ENCODE peak calls at places on chromosomes 13 and 19, in four cellular contexts. One of them, this sample, is unnamed.

GRCh38 chr13:46654956-46655726 is 102.2 kb downstream of the LRCH1 start:
- DNase-seq in nucleus accumbens: no peak
- DNase-seq in NCI-H1105: no peak
- DNase-seq in iris pigment epithelial cell: peak
- DNase-seq in this sample: no peak

GRCh38 chr13:24052547-24052981 is 108.0 kb upstream of the SPATA13 start:
- DNase-seq in nucleus accumbens: peak
- DNase-seq in NCI-H1105: no peak
- DNase-seq in iris pigment epithelial cell: peak
- DNase-seq in this sample: no peak

GRCh38 chr13:64505511-64505910 is 2724.6 kb downstream of the PCDH9 start:
- DNase-seq in nucleus accumbens: no peak
- DNase-seq in NCI-H1105: no peak
- DNase-seq in iris pigment epithelial cell: peak
- DNase-seq in this sample: no peak

GRCh38 chr19:45217193-45217956 is 27.8 kb downstream of the EXOC3L2 start:
- DNase-seq in nucleus accumbens: no peak
- DNase-seq in NCI-H1105: no peak
- DNase-seq in iris pigment epithelial cell: no peak
- DNase-seq in this sample: no peak

GRCh38 chr19:48968813-48969218 is 3.7 kb downstream of the FTL start:
- DNase-seq in nucleus accumbens: no peak
- DNase-seq in NCI-H1105: no peak
- DNase-seq in iris pigment epithelial cell: no peak
- DNase-seq in this sample: no peak

GRCh38 chr19:53311044-53311443 is 22.5 kb upstream of the ZNF845 start:
- DNase-seq in nucleus accumbens: no peak
- DNase-seq in NCI-H1105: no peak
- DNase-seq in iris pigment epithelial cell: no peak
- DNase-seq in this sample: no peak

GRCh38 chr19:20558011-20558410 is 7.6 kb downstream of the ZNF737 start:
- DNase-seq in nucleus accumbens: peak
- DNase-seq in NCI-H1105: no peak
- DNase-seq in iris pigment epithelial cell: no peak
- DNase-seq in this sample: no peak

GRCh38 chr13:41694902-41695301 is 237.6 kb downstream of the RGCC start:
- DNase-seq in nucleus accumbens: no peak
- DNase-seq in NCI-H1105: no peak
- DNase-seq in iris pigment epithelial cell: peak
- DNase-seq in this sample: peak

GRCh38 chr19:3483226-3483628 is at the start of gene SMIM44:
- DNase-seq in nucleus accumbens: no peak
- DNase-seq in NCI-H1105: no peak
- DNase-seq in iris pigment epithelial cell: no peak
- DNase-seq in this sample: no peak

GRCh38 chr13:99297330-99297729 is 9.9 kb downstream of the GPR183 start:
- DNase-seq in nucleus accumbens: no peak
- DNase-seq in NCI-H1105: no peak
- DNase-seq in iris pigment epithelial cell: peak
- DNase-seq in this sample: no peak

GRCh38 chr13:27638521-27638920 is 16.8 kb downstream of the POLR1D start:
- DNase-seq in nucleus accumbens: no peak
- DNase-seq in NCI-H1105: no peak
- DNase-seq in iris pigment epithelial cell: peak
- DNase-seq in this sample: no peak

GRCh38 chr13:114097893-114098688 is 34.3 kb downstream of the RASA3 start:
- DNase-seq in nucleus accumbens: no peak
- DNase-seq in NCI-H1105: no peak
- DNase-seq in iris pigment epithelial cell: no peak
- DNase-seq in this sample: no peak

GRCh38 chr13:23320926-23321533 is 112.5 kb downstream of the SACS start:
- DNase-seq in nucleus accumbens: no peak
- DNase-seq in NCI-H1105: no peak
- DNase-seq in iris pigment epithelial cell: no peak
- DNase-seq in this sample: no peak

GRCh38 chr13:34334984-34335661 is 517.2 kb downstream of the RFC3 start:
- DNase-seq in nucleus accumbens: no peak
- DNase-seq in NCI-H1105: no peak
- DNase-seq in iris pigment epithelial cell: no peak
- DNase-seq in this sample: no peak

GRCh38 chr19:7853760-7854107 is 20.5 kb downstream of the PRR36 start:
- DNase-seq in nucleus accumbens: no peak
- DNase-seq in NCI-H1105: no peak
- DNase-seq in iris pigment epithelial cell: no peak
- DNase-seq in this sample: no peak

GRCh38 chr19:39297931-39298634 is 1.9 kb downstream of the IFNL1 start:
- DNase-seq in nucleus accumbens: no peak
- DNase-seq in NCI-H1105: no peak
- DNase-seq in iris pigment epithelial cell: no peak
- DNase-seq in this sample: no peak

GRCh38 chr19:29139227-29139626 is 73.7 kb downstream of the UQCRFS1 start:
- DNase-seq in nucleus accumbens: no peak
- DNase-seq in NCI-H1105: no peak
- DNase-seq in iris pigment epithelial cell: no peak
- DNase-seq in this sample: no peak

GRCh38 chr19:53612762-53613526 is 18.9 kb upstream of the DPRX start:
- DNase-seq in nucleus accumbens: no peak
- DNase-seq in NCI-H1105: no peak
- DNase-seq in iris pigment epithelial cell: no peak
- DNase-seq in this sample: no peak

GRCh38 chr13:29573190-29573589 is 22.3 kb downstream of the SLC7A1 start:
- DNase-seq in nucleus accumbens: no peak
- DNase-seq in NCI-H1105: no peak
- DNase-seq in iris pigment epithelial cell: peak
- DNase-seq in this sample: peak

GRCh38 chr19:55301459-55302331 is 17.9 kb downstream of the BRSK1 start:
- DNase-seq in nucleus accumbens: peak
- DNase-seq in NCI-H1105: peak
- DNase-seq in iris pigment epithelial cell: peak
- DNase-seq in this sample: peak

GRCh38 chr19:34109596-34109995 is 62.7 kb upstream of the LSM14A start:
- DNase-seq in nucleus accumbens: no peak
- DNase-seq in NCI-H1105: no peak
- DNase-seq in iris pigment epithelial cell: no peak
- DNase-seq in this sample: no peak

GRCh38 chr19:47819841-47820244 is 1.9 kb upstream of the CRX start:
- DNase-seq in nucleus accumbens: no peak
- DNase-seq in NCI-H1105: no peak
- DNase-seq in iris pigment epithelial cell: no peak
- DNase-seq in this sample: peak

GRCh38 chr13:48116808-48117207 is 21.9 kb upstream of the MED4 start:
- DNase-seq in nucleus accumbens: no peak
- DNase-seq in NCI-H1105: no peak
- DNase-seq in iris pigment epithelial cell: no peak
- DNase-seq in this sample: no peak

GRCh38 chr19:14375055-14375581 is 6.1 kb upstream of the ADGRE5 start:
- DNase-seq in nucleus accumbens: no peak
- DNase-seq in NCI-H1105: no peak
- DNase-seq in iris pigment epithelial cell: no peak
- DNase-seq in this sample: peak

GRCh38 chr19:48364564-48365363 is 597 bp downstream of the SYNGR4 start:
- DNase-seq in nucleus accumbens: no peak
- DNase-seq in NCI-H1105: no peak
- DNase-seq in iris pigment epithelial cell: no peak
- DNase-seq in this sample: no peak

GRCh38 chr13:113474179-113474578 is 16.3 kb downstream of the DCUN1D2 start:
- DNase-seq in nucleus accumbens: no peak
- DNase-seq in NCI-H1105: no peak
- DNase-seq in iris pigment epithelial cell: peak
- DNase-seq in this sample: no peak

GRCh38 chr19:48338253-48338755 is 13.0 kb downstream of the EMP3 start:
- DNase-seq in nucleus accumbens: no peak
- DNase-seq in NCI-H1105: no peak
- DNase-seq in iris pigment epithelial cell: no peak
- DNase-seq in this sample: no peak

GRCh38 chr19:19429361-19429760 is 23.9 kb downstream of the GATAD2A start:
- DNase-seq in nucleus accumbens: no peak
- DNase-seq in NCI-H1105: no peak
- DNase-seq in iris pigment epithelial cell: no peak
- DNase-seq in this sample: no peak

GRCh38 chr13:46561691-46562090 is 8.7 kb downstream of the LRCH1 start:
- DNase-seq in nucleus accumbens: no peak
- DNase-seq in NCI-H1105: no peak
- DNase-seq in iris pigment epithelial cell: no peak
- DNase-seq in this sample: no peak

GRCh38 chr13:24916464-24916863 is 152.5 kb downstream of the RNF17 start:
- DNase-seq in nucleus accumbens: no peak
- DNase-seq in NCI-H1105: no peak
- DNase-seq in iris pigment epithelial cell: no peak
- DNase-seq in this sample: no peak

GRCh38 chr19:9847087-9847671 is 12.1 kb downstream of the PIN1 start:
- DNase-seq in nucleus accumbens: peak
- DNase-seq in NCI-H1105: no peak
- DNase-seq in iris pigment epithelial cell: peak
- DNase-seq in this sample: peak

This sample was measured in GM12865.